ENCODE peak calls at places on chromosomes 2 and 18, in four cellular contexts. One of them, this sample, is unnamed.

GRCh38 chr18:36284671-36285295 is 12.7 kb upstream of the FHOD3 start:
- DNase-seq in NCI-H226: no peak
- DNase-seq in type B pancreatic cell: no peak
- DNase-seq in Right ventricle myocardium superior: no peak
- DNase-seq in this sample: peak

GRCh38 chr2:54628418-54628817 is 95.0 kb upstream of the EML6 start:
- DNase-seq in NCI-H226: no peak
- DNase-seq in type B pancreatic cell: no peak
- DNase-seq in Right ventricle myocardium superior: no peak
- DNase-seq in this sample: no peak

GRCh38 chr2:28452534-28453081 is 43.3 kb upstream of the PLB1 start:
- DNase-seq in NCI-H226: no peak
- DNase-seq in type B pancreatic cell: no peak
- DNase-seq in Right ventricle myocardium superior: peak
- DNase-seq in this sample: peak

GRCh38 chr2:95099910-95100309 is 21.7 kb downstream of the MRPS5 start:
- DNase-seq in NCI-H226: no peak
- DNase-seq in type B pancreatic cell: no peak
- DNase-seq in Right ventricle myocardium superior: no peak
- DNase-seq in this sample: no peak

GRCh38 chr18:47545613-47546012 is 294.2 kb upstream of the SKOR2 start:
- DNase-seq in NCI-H226: no peak
- DNase-seq in type B pancreatic cell: no peak
- DNase-seq in Right ventricle myocardium superior: no peak
- DNase-seq in this sample: no peak

GRCh38 chr2:100262555-100263320 is 59.6 kb downstream of the LONRF2 start:
- DNase-seq in NCI-H226: peak
- DNase-seq in type B pancreatic cell: peak
- DNase-seq in Right ventricle myocardium superior: peak
- DNase-seq in this sample: peak

GRCh38 chr2:169014780-169015179 is 16.3 kb downstream of the ABCB11 start:
- DNase-seq in NCI-H226: no peak
- DNase-seq in type B pancreatic cell: no peak
- DNase-seq in Right ventricle myocardium superior: no peak
- DNase-seq in this sample: no peak

GRCh38 chr2:100793982-100794381 is 26.0 kb upstream of the NPAS2 start:
- DNase-seq in NCI-H226: no peak
- DNase-seq in type B pancreatic cell: no peak
- DNase-seq in Right ventricle myocardium superior: no peak
- DNase-seq in this sample: peak

GRCh38 chr2:47253440-47253839 is 98.3 kb upstream of the STPG4 start:
- DNase-seq in NCI-H226: no peak
- DNase-seq in type B pancreatic cell: no peak
- DNase-seq in Right ventricle myocardium superior: no peak
- DNase-seq in this sample: no peak

GRCh38 chr2:157052685-157053224 is 204.8 kb upstream of the GALNT5 start:
- DNase-seq in NCI-H226: peak
- DNase-seq in type B pancreatic cell: no peak
- DNase-seq in Right ventricle myocardium superior: no peak
- DNase-seq in this sample: no peak